ENCODE peak calls at places on chromosomes 6 and 20, in ten cellular contexts. W is activated CD8-positive, alpha-beta T cell treated with anti-CD3 and anti-CD28 coated beads for 36 hours; O is HCEC 1CT; E is GM12878; H is mammary epithelial cell; T is activated CD4-positive, CD25-positive, alpha-beta regulatory T cell; G is left lung; L is caudate nucleus; K is anterior cingulate cortex; R is foreskin keratinocyte. D is an unnamed sample.

GRCh38 chr6:131792091-131792496 is 15.7 kb upstream of the ENPP1 start:
- DNase-seq in W (peak), O (peak), E (no peak), H (peak), T (no peak), G (no peak), L (no peak), K (no peak), R (no peak), D (no peak)

GRCh38 chr6:112172540-112172939 is 81.8 kb downstream of the LAMA4 start:
- DNase-seq in W (no peak), O (no peak), E (no peak), H (no peak), T (no peak), G (no peak), L (no peak), K (no peak), R (no peak), D (no peak)

GRCh38 chr6:163364641-163365040 is 49.9 kb upstream of the QKI start:
- DNase-seq in W (no peak), O (no peak), E (no peak), H (no peak), T (no peak), G (no peak), L (no peak), K (no peak), R (no peak), D (no peak)

GRCh38 chr20:9458075-9458818 is 56.1 kb upstream of the LAMP5 start:
- DNase-seq in W (no peak), O (peak), E (peak), H (peak), T (no peak), G (no peak), L (no peak), K (no peak), R (peak), D (no peak)

GRCh38 chr6:51213806-51214205 is 395.1 kb downstream of the TFAP2B start:
- DNase-seq in W (no peak), O (no peak), E (no peak), H (no peak), T (no peak), G (peak), L (no peak), K (no peak), R (no peak), D (no peak)

GRCh38 chr20:60718743-60719142 is 533.3 kb upstream of the CDH4 start:
- DNase-seq in W (peak), O (no peak), E (no peak), H (no peak), T (no peak), G (no peak), L (no peak), K (no peak), R (no peak), D (no peak)

GRCh38 chr6:150448221-150448620 is 79.4 kb downstream of the IYD start:
- DNase-seq in W (no peak), O (no peak), E (no peak), H (peak), T (no peak), G (no peak), L (no peak), K (no peak), R (no peak), D (no peak)

GRCh38 chr6:25302677-25303128 is 23.5 kb downstream of the CARMIL1 start:
- DNase-seq in W (no peak), O (peak), E (no peak), H (peak), T (no peak), G (no peak), L (no peak), K (no peak), R (no peak), D (no peak)

GRCh38 chr6:150711584-150712501 is 112.2 kb downstream of the PLEKHG1 start:
- DNase-seq in W (no peak), O (no peak), E (no peak), H (no peak), T (no peak), G (no peak), L (no peak), K (no peak), R (no peak), D (no peak)

GRCh38 chr20:4956200-4956810 is 45.0 kb downstream of the SLC23A2 start:
- DNase-seq in W (no peak), O (peak), E (no peak), H (peak), T (no peak), G (no peak), L (no peak), K (no peak), R (no peak), D (no peak)

GRCh38 chr6:159852877-159853276 is 37.9 kb upstream of the MAS1 start:
- DNase-seq in W (no peak), O (no peak), E (no peak), H (no peak), T (no peak), G (no peak), L (no peak), K (no peak), R (no peak), D (no peak)

GRCh38 chr6:111411978-111412574 is 70.9 kb downstream of the REV3L start:
- DNase-seq in W (no peak), O (no peak), E (peak), H (no peak), T (no peak), G (no peak), L (no peak), K (no peak), R (no peak), D (no peak)

GRCh38 chr6:106369739-106370138 is 9.2 kb downstream of the CRYBG1 start:
- DNase-seq in W (no peak), O (no peak), E (no peak), H (peak), T (no peak), G (no peak), L (no peak), K (no peak), R (no peak), D (no peak)

GRCh38 chr20:52224920-52225319 is 33.3 kb upstream of the ZFP64 start:
- DNase-seq in W (no peak), O (no peak), E (no peak), H (no peak), T (no peak), G (no peak), L (no peak), K (no peak), R (no peak), D (no peak)

GRCh38 chr6:121627761-121628160 is 192.3 kb downstream of the GJA1 start:
- DNase-seq in W (no peak), O (no peak), E (no peak), H (peak), T (no peak), G (no peak), L (no peak), K (no peak), R (no peak), D (no peak)

GRCh38 chr20:23131766-23132165 is 45.6 kb upstream of the CD93 start:
- DNase-seq in W (no peak), O (no peak), E (no peak), H (no peak), T (no peak), G (no peak), L (no peak), K (no peak), R (no peak), D (no peak)

GRCh38 chr6:149425754-149426153 is 25.7 kb downstream of the SUMO4 start:
- DNase-seq in W (no peak), O (no peak), E (no peak), H (no peak), T (no peak), G (no peak), L (no peak), K (no peak), R (no peak), D (no peak)

GRCh38 chr20:45011108-45011526 is 44.8 kb downstream of the STK4 start:
- DNase-seq in W (peak), O (peak), E (no peak), H (peak), T (peak), G (no peak), L (peak), K (no peak), R (no peak), D (peak)

GRCh38 chr20:44615169-44615791 is 32.9 kb downstream of the PKIG start:
- DNase-seq in W (peak), O (no peak), E (no peak), H (no peak), T (no peak), G (no peak), L (no peak), K (no peak), R (no peak), D (peak)

GRCh38 chr6:105194106-105194505 is 14.3 kb upstream of the POPDC3 start:
- DNase-seq in W (no peak), O (no peak), E (no peak), H (no peak), T (no peak), G (no peak), L (no peak), K (no peak), R (no peak), D (no peak)

GRCh38 chr6:148521586-148521985 is 178.9 kb downstream of the SASH1 start:
- DNase-seq in W (no peak), O (peak), E (no peak), H (peak), T (no peak), G (no peak), L (no peak), K (no peak), R (peak), D (no peak)

GRCh38 chr20:37650661-37651060 is 43.2 kb upstream of the CTNNBL1 start:
- DNase-seq in W (no peak), O (no peak), E (no peak), H (no peak), T (no peak), G (no peak), L (no peak), K (no peak), R (no peak), D (no peak)

GRCh38 chr6:55175078-55175777 is 913 bp downstream of the HCRTR2 start:
- DNase-seq in W (no peak), O (no peak), E (no peak), H (no peak), T (no peak), G (no peak), L (no peak), K (no peak), R (no peak), D (no peak)

GRCh38 chr6:139368661-139369060 is 5.8 kb downstream of the CITED2 start:
- DNase-seq in W (no peak), O (no peak), E (no peak), H (no peak), T (no peak), G (no peak), L (no peak), K (no peak), R (no peak), D (no peak)

GRCh38 chr6:120671519-120671918 is 662.8 kb downstream of the TBC1D32 start:
- DNase-seq in W (no peak), O (no peak), E (no peak), H (no peak), T (no peak), G (no peak), L (no peak), K (no peak), R (no peak), D (no peak)

GRCh38 chr6:101486124-101486523 is 92.6 kb downstream of the GRIK2 start:
- DNase-seq in W (no peak), O (no peak), E (no peak), H (no peak), T (no peak), G (no peak), L (no peak), K (no peak), R (no peak), D (no peak)

GRCh38 chr6:53070808-53071207 is 5.6 kb downstream of the FBXO9 start:
- DNase-seq in W (peak), O (no peak), E (no peak), H (no peak), T (no peak), G (no peak), L (no peak), K (no peak), R (no peak), D (no peak)

GRCh38 chr6:71510057-71510713 is 221.6 kb downstream of the OGFRL1 start:
- DNase-seq in W (peak), O (peak), E (no peak), H (peak), T (no peak), G (peak), L (peak), K (no peak), R (peak), D (peak)

GRCh38 chr6:11682525-11682924 is 96.1 kb downstream of the ADTRP start:
- DNase-seq in W (no peak), O (peak), E (no peak), H (no peak), T (no peak), G (no peak), L (no peak), K (no peak), R (no peak), D (no peak)

GRCh38 chr6:33566182-33567084 is 13.6 kb downstream of the BAK1 start:
- DNase-seq in W (no peak), O (peak), E (no peak), H (peak), T (no peak), G (no peak), L (no peak), K (no peak), R (peak), D (no peak)

GRCh38 chr6:150907385-150907784 is 41.9 kb downstream of the MTHFD1L start:
- DNase-seq in W (no peak), O (no peak), E (no peak), H (no peak), T (no peak), G (no peak), L (no peak), K (no peak), R (no peak), D (peak)

GRCh38 chr20:44644384-44645131 is 6.9 kb downstream of the ADA start:
- DNase-seq in W (peak), O (no peak), E (peak), H (no peak), T (no peak), G (no peak), L (no peak), K (no peak), R (no peak), D (no peak)

GRCh38 chr6:137192821-137193220 is 19.4 kb upstream of the IL22RA2 start:
- DNase-seq in W (no peak), O (no peak), E (no peak), H (no peak), T (no peak), G (no peak), L (no peak), K (no peak), R (no peak), D (no peak)

GRCh38 chr6:28816339-28816908 is 107.4 kb downstream of the TRIM27 start:
- DNase-seq in W (no peak), O (no peak), E (no peak), H (no peak), T (no peak), G (no peak), L (no peak), K (no peak), R (no peak), D (no peak)

GRCh38 chr20:24560571-24561485 is 91.4 kb downstream of the SYNDIG1 start:
- DNase-seq in W (no peak), O (no peak), E (no peak), H (peak), T (no peak), G (no peak), L (no peak), K (no peak), R (no peak), D (no peak)

GRCh38 chr6:40692311-40692710 is 105.1 kb upstream of the LRFN2 start:
- DNase-seq in W (no peak), O (no peak), E (no peak), H (no peak), T (no peak), G (no peak), L (no peak), K (no peak), R (peak), D (no peak)

GRCh38 chr6:168116975-168117899 is 38.2 kb upstream of the FRMD1 start:
- DNase-seq in W (no peak), O (no peak), E (no peak), H (no peak), T (no peak), G (peak), L (no peak), K (no peak), R (no peak), D (no peak)

GRCh38 chr6:111566222-111566717 is 39.4 kb downstream of the TRAF3IP2 start:
- DNase-seq in W (no peak), O (no peak), E (no peak), H (no peak), T (no peak), G (no peak), L (no peak), K (no peak), R (no peak), D (no peak)